ENCODE peak calls at places on chromosomes 1 and 21, in six cellular contexts. One of them, this sample, is unnamed.
A peak's percentile ranks its signal among the peaks of the same experiment; 100 is the strongest.

GRCh38 chr1:67566803-67567202 is 118.2 kb upstream of the GADD45A start:
- DNase-seq in fibroblast of lung: peak; percentile 42
- DNase-seq in lower leg skin: no peak
- DNase-seq in MCF 10A: no peak
- DNase-seq in activated B cell treated with CpG ODN at 0.5 μM for 24 hours: no peak
- DNase-seq in ovary: no peak
- DNase-seq in this sample: no peak

GRCh38 chr1:211895126-211895759 is 64.7 kb upstream of the LPGAT1 start:
- DNase-seq in MCF 10A: no peak
- DNase-seq in lower leg skin: no peak
- DNase-seq in activated B cell treated with CpG ODN at 0.5 μM for 24 hours: no peak
- DNase-seq in ovary: no peak
- DNase-seq in fibroblast of lung: no peak
- DNase-seq in this sample: no peak

GRCh38 chr1:159881930-159882839 is 17.8 kb downstream of the CFAP45 start:
- DNase-seq in fibroblast of lung: peak; percentile 99
- DNase-seq in activated B cell treated with CpG ODN at 0.5 μM for 24 hours: no peak
- DNase-seq in lower leg skin: peak; percentile 92
- DNase-seq in ovary: peak; percentile 45
- DNase-seq in MCF 10A: peak; percentile 100
- DNase-seq in this sample: peak; percentile 81

GRCh38 chr1:12637693-12638092 is 6.2 kb upstream of the AADACL4 start:
- DNase-seq in activated B cell treated with CpG ODN at 0.5 μM for 24 hours: no peak
- DNase-seq in fibroblast of lung: no peak
- DNase-seq in ovary: no peak
- DNase-seq in lower leg skin: no peak
- DNase-seq in MCF 10A: no peak
- DNase-seq in this sample: no peak

GRCh38 chr1:27643626-27644368 is 8.8 kb upstream of the FGR start:
- DNase-seq in ovary: no peak
- DNase-seq in fibroblast of lung: peak; percentile 36
- DNase-seq in MCF 10A: peak; percentile 70
- DNase-seq in activated B cell treated with CpG ODN at 0.5 μM for 24 hours: peak; percentile 53
- DNase-seq in lower leg skin: no peak
- DNase-seq in this sample: peak; percentile 67

GRCh38 chr1:241240084-241240483 is 116.9 kb downstream of the RGS7 start:
- DNase-seq in fibroblast of lung: no peak
- DNase-seq in MCF 10A: peak; percentile 16
- DNase-seq in activated B cell treated with CpG ODN at 0.5 μM for 24 hours: no peak
- DNase-seq in ovary: no peak
- DNase-seq in lower leg skin: no peak
- DNase-seq in this sample: no peak

GRCh38 chr1:46370214-46370633 is 23.9 kb upstream of the FAAH start:
- DNase-seq in MCF 10A: no peak
- DNase-seq in fibroblast of lung: peak; percentile 64
- DNase-seq in activated B cell treated with CpG ODN at 0.5 μM for 24 hours: no peak
- DNase-seq in lower leg skin: no peak
- DNase-seq in ovary: no peak
- DNase-seq in this sample: peak; percentile 52

GRCh38 chr1:53619811-53620619 is 118.9 kb downstream of the GLIS1 start:
- DNase-seq in activated B cell treated with CpG ODN at 0.5 μM for 24 hours: no peak
- DNase-seq in MCF 10A: no peak
- DNase-seq in ovary: no peak
- DNase-seq in lower leg skin: no peak
- DNase-seq in fibroblast of lung: peak; percentile 42
- DNase-seq in this sample: no peak

GRCh38 chr1:90706437-90707362 is 10.4 kb downstream of the BARHL2 start:
- DNase-seq in MCF 10A: no peak
- DNase-seq in lower leg skin: no peak
- DNase-seq in fibroblast of lung: no peak
- DNase-seq in activated B cell treated with CpG ODN at 0.5 μM for 24 hours: no peak
- DNase-seq in ovary: no peak
- DNase-seq in this sample: no peak

GRCh38 chr1:155321577-155322497 is 1.1 kb downstream of the RUSC1 start:
- DNase-seq in MCF 10A: peak; percentile 12
- DNase-seq in ovary: peak; percentile 44
- DNase-seq in fibroblast of lung: no peak
- DNase-seq in activated B cell treated with CpG ODN at 0.5 μM for 24 hours: no peak
- DNase-seq in lower leg skin: no peak
- DNase-seq in this sample: no peak

GRCh38 chr1:8666394-8667167 is 150.9 kb downstream of the RERE start:
- DNase-seq in fibroblast of lung: peak; percentile 25
- DNase-seq in lower leg skin: no peak
- DNase-seq in ovary: no peak
- DNase-seq in MCF 10A: no peak
- DNase-seq in activated B cell treated with CpG ODN at 0.5 μM for 24 hours: no peak
- DNase-seq in this sample: no peak

GRCh38 chr21:35340273-35340672 is 291.2 kb upstream of the RUNX1 start:
- DNase-seq in activated B cell treated with CpG ODN at 0.5 μM for 24 hours: no peak
- DNase-seq in fibroblast of lung: no peak
- DNase-seq in MCF 10A: no peak
- DNase-seq in lower leg skin: no peak
- DNase-seq in ovary: no peak
- DNase-seq in this sample: no peak

GRCh38 chr1:186482661-186483255 is 21.8 kb upstream of the PDC start:
- DNase-seq in ovary: peak; percentile 12
- DNase-seq in lower leg skin: peak; percentile 16
- DNase-seq in MCF 10A: peak; percentile 80
- DNase-seq in fibroblast of lung: peak; percentile 64
- DNase-seq in activated B cell treated with CpG ODN at 0.5 μM for 24 hours: peak; percentile 26
- DNase-seq in this sample: peak; percentile 49

GRCh38 chr1:7043729-7044470 is 258.6 kb downstream of the CAMTA1 start:
- DNase-seq in fibroblast of lung: no peak
- DNase-seq in lower leg skin: no peak
- DNase-seq in MCF 10A: no peak
- DNase-seq in ovary: no peak
- DNase-seq in activated B cell treated with CpG ODN at 0.5 μM for 24 hours: no peak
- DNase-seq in this sample: no peak

GRCh38 chr21:30434033-30434631 is 4.1 kb downstream of the KRTAP13-4 start:
- DNase-seq in lower leg skin: no peak
- DNase-seq in fibroblast of lung: peak; percentile 0
- DNase-seq in MCF 10A: peak; percentile 67
- DNase-seq in ovary: no peak
- DNase-seq in activated B cell treated with CpG ODN at 0.5 μM for 24 hours: no peak
- DNase-seq in this sample: no peak

DNA sequence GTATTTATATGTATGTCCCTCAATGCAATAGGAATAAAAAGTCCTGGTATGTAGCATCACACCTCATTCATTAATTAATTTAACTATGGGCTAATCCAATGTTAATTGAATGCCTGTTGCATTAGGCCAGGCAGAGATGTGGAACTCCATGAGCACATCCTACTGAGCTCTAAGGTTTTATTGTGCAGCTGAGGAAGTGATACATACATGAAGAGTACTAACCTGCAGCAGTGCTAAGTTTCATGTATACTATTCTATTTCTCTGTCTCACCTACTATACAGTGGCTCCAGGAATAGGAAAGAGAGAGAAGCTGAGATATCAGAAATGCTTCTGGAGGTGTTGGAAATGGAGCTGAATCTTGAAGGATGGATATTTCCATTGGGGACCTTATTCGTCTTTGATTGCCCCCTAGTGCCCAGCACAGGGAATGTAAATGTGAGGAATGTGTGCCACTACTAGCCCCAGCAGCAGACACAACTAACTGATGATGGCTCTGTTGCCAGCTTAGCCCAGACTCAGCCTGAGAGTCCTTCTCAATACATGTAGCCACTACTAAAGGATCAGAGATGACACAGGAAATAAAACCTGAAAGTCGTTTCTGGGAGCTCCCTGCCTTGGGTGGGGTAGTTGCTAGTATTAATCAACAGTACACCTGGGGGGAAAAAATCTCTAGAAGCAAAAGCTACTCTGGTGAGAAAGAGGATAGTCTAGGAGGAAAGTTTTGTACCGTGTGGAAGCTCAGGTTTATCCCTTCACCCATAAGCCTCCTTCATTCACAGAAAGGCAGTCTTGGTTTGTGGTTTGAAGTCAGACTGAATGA is 173.3 kb upstream of the FOXD3 start:
- DNase-seq in MCF 10A: peak; percentile 62
- DNase-seq in ovary: no peak
- DNase-seq in lower leg skin: no peak
- DNase-seq in activated B cell treated with CpG ODN at 0.5 μM for 24 hours: no peak
- DNase-seq in fibroblast of lung: peak; percentile 32
- DNase-seq in this sample: no peak
- TF ChIP-seq CTCF in MCF 10A: peak; percentile 33
- TF ChIP-seq CTCF in ovary: no peak
- TF ChIP-seq CTCF in lower leg skin: no peak
- TF ChIP-seq CTCF in activated B cell treated with CpG ODN at 0.5 μM for 24 hours: no peak
- TF ChIP-seq CTCF in fibroblast of lung: peak; percentile 84
- TF ChIP-seq CTCF in this sample: peak; percentile 39

GRCh38 chr1:203083463-203083921 is 2.3 kb downstream of the MYOG start:
- DNase-seq in fibroblast of lung: no peak
- DNase-seq in activated B cell treated with CpG ODN at 0.5 μM for 24 hours: peak; percentile 7
- DNase-seq in MCF 10A: no peak
- DNase-seq in ovary: no peak
- DNase-seq in lower leg skin: no peak
- DNase-seq in this sample: no peak
- TF ChIP-seq CTCF in fibroblast of lung: no peak
- TF ChIP-seq CTCF in activated B cell treated with CpG ODN at 0.5 μM for 24 hours: no peak
- TF ChIP-seq CTCF in MCF 10A: peak; percentile 22
- TF ChIP-seq CTCF in ovary: no peak
- TF ChIP-seq CTCF in lower leg skin: no peak
- TF ChIP-seq CTCF in this sample: no peak

GRCh38 chr1:2460996-2461751 is 14.9 kb upstream of the PLCH2 start:
- DNase-seq in MCF 10A: no peak
- DNase-seq in lower leg skin: no peak
- DNase-seq in fibroblast of lung: no peak
- DNase-seq in activated B cell treated with CpG ODN at 0.5 μM for 24 hours: no peak
- DNase-seq in ovary: no peak
- DNase-seq in this sample: no peak

GRCh38 chr1:2462819-2463218 is 13.3 kb upstream of the PLCH2 start:
- DNase-seq in fibroblast of lung: no peak
- DNase-seq in ovary: no peak
- DNase-seq in MCF 10A: no peak
- DNase-seq in lower leg skin: no peak
- DNase-seq in activated B cell treated with CpG ODN at 0.5 μM for 24 hours: no peak
- DNase-seq in this sample: no peak

GRCh38 chr1:2457444-2457843 is 18.6 kb upstream of the PLCH2 start:
- DNase-seq in activated B cell treated with CpG ODN at 0.5 μM for 24 hours: no peak
- DNase-seq in ovary: no peak
- DNase-seq in lower leg skin: no peak
- DNase-seq in fibroblast of lung: no peak
- DNase-seq in MCF 10A: no peak
- DNase-seq in this sample: no peak

GRCh38 chr1:2460203-2460602 is 15.9 kb upstream of the PLCH2 start:
- DNase-seq in activated B cell treated with CpG ODN at 0.5 μM for 24 hours: no peak
- DNase-seq in MCF 10A: no peak
- DNase-seq in ovary: no peak
- DNase-seq in fibroblast of lung: no peak
- DNase-seq in lower leg skin: no peak
- DNase-seq in this sample: no peak

GRCh38 chr1:2459757-2460156 is 16.3 kb upstream of the PLCH2 start:
- DNase-seq in lower leg skin: no peak
- DNase-seq in MCF 10A: no peak
- DNase-seq in ovary: peak; percentile 22
- DNase-seq in fibroblast of lung: peak; percentile 33
- DNase-seq in activated B cell treated with CpG ODN at 0.5 μM for 24 hours: no peak
- DNase-seq in this sample: no peak
- TF ChIP-seq CTCF in lower leg skin: no peak
- TF ChIP-seq CTCF in MCF 10A: no peak
- TF ChIP-seq CTCF in ovary: no peak
- TF ChIP-seq CTCF in fibroblast of lung: peak; percentile 53
- TF ChIP-seq CTCF in activated B cell treated with CpG ODN at 0.5 μM for 24 hours: no peak
- TF ChIP-seq CTCF in this sample: no peak

GRCh38 chr1:244283772-244284171 is 167.9 kb downstream of the ADSS2 start:
- DNase-seq in activated B cell treated with CpG ODN at 0.5 μM for 24 hours: no peak
- DNase-seq in lower leg skin: no peak
- DNase-seq in ovary: no peak
- DNase-seq in MCF 10A: no peak
- DNase-seq in fibroblast of lung: no peak
- DNase-seq in this sample: no peak
- TF ChIP-seq CTCF in activated B cell treated with CpG ODN at 0.5 μM for 24 hours: no peak
- TF ChIP-seq CTCF in lower leg skin: no peak
- TF ChIP-seq CTCF in ovary: no peak
- TF ChIP-seq CTCF in MCF 10A: no peak
- TF ChIP-seq CTCF in fibroblast of lung: no peak
- TF ChIP-seq CTCF in this sample: no peak

GRCh38 chr1:157774412-157774811 is 2.5 kb downstream of the FCRL2 start:
- DNase-seq in fibroblast of lung: no peak
- DNase-seq in activated B cell treated with CpG ODN at 0.5 μM for 24 hours: no peak
- DNase-seq in lower leg skin: no peak
- DNase-seq in MCF 10A: no peak
- DNase-seq in ovary: no peak
- DNase-seq in this sample: no peak

GRCh38 chr1:157771666-157772425 is 5.1 kb downstream of the FCRL2 start:
- DNase-seq in fibroblast of lung: no peak
- DNase-seq in MCF 10A: no peak
- DNase-seq in activated B cell treated with CpG ODN at 0.5 μM for 24 hours: no peak
- DNase-seq in ovary: no peak
- DNase-seq in lower leg skin: no peak
- DNase-seq in this sample: no peak

GRCh38 chr1:157776971-157777386 is at the start of gene FCRL2:
- DNase-seq in MCF 10A: no peak
- DNase-seq in activated B cell treated with CpG ODN at 0.5 μM for 24 hours: no peak
- DNase-seq in ovary: no peak
- DNase-seq in fibroblast of lung: no peak
- DNase-seq in lower leg skin: no peak
- DNase-seq in this sample: no peak

GRCh38 chr1:157775101-157775870 is 1.6 kb downstream of the FCRL2 start:
- DNase-seq in fibroblast of lung: no peak
- DNase-seq in activated B cell treated with CpG ODN at 0.5 μM for 24 hours: no peak
- DNase-seq in ovary: no peak
- DNase-seq in MCF 10A: no peak
- DNase-seq in lower leg skin: no peak
- DNase-seq in this sample: no peak

GRCh38 chr1:157773723-157774350 is 3.1 kb downstream of the FCRL2 start:
- DNase-seq in MCF 10A: peak; percentile 34
- DNase-seq in fibroblast of lung: no peak
- DNase-seq in lower leg skin: no peak
- DNase-seq in activated B cell treated with CpG ODN at 0.5 μM for 24 hours: no peak
- DNase-seq in ovary: no peak
- DNase-seq in this sample: no peak
- TF ChIP-seq CTCF in MCF 10A: no peak
- TF ChIP-seq CTCF in fibroblast of lung: no peak
- TF ChIP-seq CTCF in lower leg skin: no peak
- TF ChIP-seq CTCF in activated B cell treated with CpG ODN at 0.5 μM for 24 hours: peak; percentile 34
- TF ChIP-seq CTCF in ovary: no peak
- TF ChIP-seq CTCF in this sample: no peak

GRCh38 chr1:21534674-21535378 is 25.6 kb downstream of the ALPL start:
- DNase-seq in ovary: peak; percentile 37
- DNase-seq in lower leg skin: no peak
- DNase-seq in MCF 10A: peak; percentile 63
- DNase-seq in fibroblast of lung: peak; percentile 57
- DNase-seq in activated B cell treated with CpG ODN at 0.5 μM for 24 hours: no peak
- DNase-seq in this sample: no peak
- TF ChIP-seq CTCF in ovary: no peak
- TF ChIP-seq CTCF in lower leg skin: no peak
- TF ChIP-seq CTCF in MCF 10A: peak; percentile 49
- TF ChIP-seq CTCF in fibroblast of lung: peak; percentile 66
- TF ChIP-seq CTCF in activated B cell treated with CpG ODN at 0.5 μM for 24 hours: no peak
- TF ChIP-seq CTCF in this sample: peak; percentile 44

DNA sequence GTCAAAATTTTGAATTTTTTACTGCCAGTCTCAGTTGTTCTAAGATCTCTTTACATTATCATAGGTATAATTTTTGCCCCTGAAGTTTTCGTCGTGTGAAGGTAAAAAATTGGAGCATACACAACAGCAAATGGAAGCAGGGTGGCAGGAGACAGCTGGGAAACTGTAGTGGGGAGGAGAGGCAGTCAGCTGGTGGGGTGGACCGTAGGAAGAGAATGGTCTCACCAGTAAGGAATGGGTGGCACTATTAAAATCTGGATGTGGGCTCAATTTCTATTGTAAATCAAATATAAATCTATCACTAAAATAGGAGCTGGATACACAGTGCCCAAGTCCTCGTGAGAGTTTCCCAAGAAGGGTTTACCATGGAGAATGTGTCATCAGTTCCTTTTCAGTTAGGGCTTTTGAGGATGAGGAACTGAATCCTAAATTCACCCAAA is 10.3 kb upstream of the IRF2BP2 start:
- DNase-seq in lower leg skin: no peak
- DNase-seq in activated B cell treated with CpG ODN at 0.5 μM for 24 hours: no peak
- DNase-seq in ovary: no peak
- DNase-seq in MCF 10A: no peak
- DNase-seq in fibroblast of lung: peak; percentile 38
- DNase-seq in this sample: no peak
- TF ChIP-seq CTCF in lower leg skin: no peak
- TF ChIP-seq CTCF in activated B cell treated with CpG ODN at 0.5 μM for 24 hours: no peak
- TF ChIP-seq CTCF in ovary: no peak
- TF ChIP-seq CTCF in MCF 10A: no peak
- TF ChIP-seq CTCF in fibroblast of lung: no peak
- TF ChIP-seq CTCF in this sample: no peak